ENCODE peak calls at places on chromosomes 11 and 22, in ten cellular contexts. One of them, this sample, is unnamed.

GRCh38 chr11:45461514-45461913 is 175.4 kb upstream of the SYT13 start:
- DNase-seq in K562: no peak
- DNase-seq in sigmoid colon: no peak
- DNase-seq in HCT116: no peak
- DNase-seq in GM23338: no peak
- DNase-seq in HepG2: no peak
- DNase-seq in breast epithelium: no peak
- DNase-seq in stomach: no peak
- DNase-seq in transverse colon: no peak
- DNase-seq in vagina: no peak
- DNase-seq in this sample: no peak

GRCh38 chr11:2772544-2773031 is 72.8 kb upstream of the KCNQ1OT1 start:
- DNase-seq in K562: no peak
- DNase-seq in vagina: peak; percentile 82
- DNase-seq in breast epithelium: peak; percentile 15
- DNase-seq in stomach: peak; percentile 23
- DNase-seq in HCT116: peak; percentile 31
- DNase-seq in sigmoid colon: no peak
- DNase-seq in transverse colon: peak; percentile 31
- DNase-seq in HepG2: no peak
- DNase-seq in GM23338: no peak
- DNase-seq in this sample: peak; percentile 48

GRCh38 chr22:39364646-39365405 is 15.0 kb downstream of the SYNGR1 start:
- DNase-seq in transverse colon: no peak
- DNase-seq in vagina: no peak
- DNase-seq in sigmoid colon: no peak
- DNase-seq in stomach: no peak
- DNase-seq in HCT116: no peak
- DNase-seq in HepG2: no peak
- DNase-seq in K562: no peak
- DNase-seq in breast epithelium: no peak
- DNase-seq in GM23338: no peak
- DNase-seq in this sample: no peak

GRCh38 chr11:116339306-116339705 is 433.5 kb downstream of the BUD13 start:
- DNase-seq in breast epithelium: no peak
- DNase-seq in K562: no peak
- DNase-seq in HepG2: peak; percentile 86
- DNase-seq in sigmoid colon: no peak
- DNase-seq in GM23338: no peak
- DNase-seq in transverse colon: peak; percentile 20
- DNase-seq in stomach: no peak
- DNase-seq in HCT116: no peak
- DNase-seq in vagina: no peak
- DNase-seq in this sample: no peak

GRCh38 chr22:27795053-27795452 is 6.5 kb downstream of the MN1 start:
- DNase-seq in K562: no peak
- DNase-seq in sigmoid colon: no peak
- DNase-seq in GM23338: peak; percentile 83
- DNase-seq in HepG2: no peak
- DNase-seq in transverse colon: no peak
- DNase-seq in vagina: no peak
- DNase-seq in HCT116: no peak
- DNase-seq in breast epithelium: no peak
- DNase-seq in stomach: no peak
- DNase-seq in this sample: no peak

GRCh38 chr11:64065141-64065465 is 29.4 kb downstream of the FLRT1 start:
- DNase-seq in HCT116: no peak
- DNase-seq in GM23338: no peak
- DNase-seq in vagina: no peak
- DNase-seq in sigmoid colon: no peak
- DNase-seq in HepG2: no peak
- DNase-seq in K562: no peak
- DNase-seq in transverse colon: no peak
- DNase-seq in stomach: no peak
- DNase-seq in breast epithelium: no peak
- DNase-seq in this sample: no peak

GRCh38 chr11:6778518-6778917 is 4.3 kb upstream of the OR2AG1 start:
- DNase-seq in K562: no peak
- DNase-seq in HCT116: no peak
- DNase-seq in stomach: no peak
- DNase-seq in breast epithelium: no peak
- DNase-seq in transverse colon: no peak
- DNase-seq in GM23338: no peak
- DNase-seq in vagina: no peak
- DNase-seq in HepG2: no peak
- DNase-seq in sigmoid colon: no peak
- DNase-seq in this sample: no peak

GRCh38 chr11:65558002-65558784 is at the start of gene LTBP3:
- DNase-seq in vagina: no peak
- DNase-seq in breast epithelium: peak; percentile 81
- DNase-seq in stomach: peak; percentile 87
- DNase-seq in HCT116: no peak
- DNase-seq in sigmoid colon: peak; percentile 94
- DNase-seq in K562: peak; percentile 87
- DNase-seq in HepG2: peak; percentile 68
- DNase-seq in GM23338: peak; percentile 80
- DNase-seq in transverse colon: peak; percentile 77
- DNase-seq in this sample: peak; percentile 83

GRCh38 chr11:125262194-125262824 is 97.8 kb downstream of the PKNOX2 start:
- DNase-seq in transverse colon: no peak
- DNase-seq in HCT116: no peak
- DNase-seq in sigmoid colon: no peak
- DNase-seq in vagina: no peak
- DNase-seq in breast epithelium: no peak
- DNase-seq in GM23338: no peak
- DNase-seq in HepG2: peak; percentile 28
- DNase-seq in K562: no peak
- DNase-seq in stomach: no peak
- DNase-seq in this sample: no peak

GRCh38 chr11:61784506-61784805 is 7.9 kb downstream of the TMEM258 start:
- DNase-seq in breast epithelium: no peak
- DNase-seq in HCT116: no peak
- DNase-seq in GM23338: no peak
- DNase-seq in HepG2: no peak
- DNase-seq in sigmoid colon: no peak
- DNase-seq in vagina: no peak
- DNase-seq in transverse colon: no peak
- DNase-seq in stomach: no peak
- DNase-seq in K562: no peak
- DNase-seq in this sample: no peak
- TF ChIP-seq POLR2AphosphoS5 in breast epithelium: no peak
- TF ChIP-seq POLR2AphosphoS5 in HCT116: no peak
- TF ChIP-seq POLR2AphosphoS5 in GM23338: no peak
- TF ChIP-seq POLR2AphosphoS5 in HepG2: no peak
- TF ChIP-seq POLR2AphosphoS5 in sigmoid colon: no peak
- TF ChIP-seq POLR2AphosphoS5 in vagina: no peak
- TF ChIP-seq POLR2AphosphoS5 in transverse colon: no peak
- TF ChIP-seq POLR2AphosphoS5 in stomach: no peak
- TF ChIP-seq POLR2AphosphoS5 in K562: no peak
- TF ChIP-seq POLR2AphosphoS5 in this sample: no peak

GRCh38 chr11:120512727-120513435 is 1.3 kb downstream of the GRIK4 start:
- DNase-seq in HepG2: no peak
- DNase-seq in K562: no peak
- DNase-seq in transverse colon: no peak
- DNase-seq in stomach: peak; percentile 24
- DNase-seq in vagina: no peak
- DNase-seq in sigmoid colon: no peak
- DNase-seq in GM23338: no peak
- DNase-seq in breast epithelium: no peak
- DNase-seq in HCT116: no peak
- DNase-seq in this sample: peak; percentile 73
- TF ChIP-seq CTCF in HepG2: no peak
- TF ChIP-seq CTCF in K562: no peak
- TF ChIP-seq CTCF in transverse colon: no peak
- TF ChIP-seq CTCF in stomach: no peak
- TF ChIP-seq CTCF in vagina: no peak
- TF ChIP-seq CTCF in sigmoid colon: no peak
- TF ChIP-seq CTCF in GM23338: peak; percentile 8
- TF ChIP-seq CTCF in breast epithelium: no peak
- TF ChIP-seq CTCF in HCT116: no peak
- TF ChIP-seq CTCF in this sample: no peak

GRCh38 chr22:31626427-31627150 is 35.4 kb downstream of the PISD start:
- DNase-seq in transverse colon: no peak
- DNase-seq in vagina: no peak
- DNase-seq in GM23338: no peak
- DNase-seq in breast epithelium: no peak
- DNase-seq in stomach: peak; percentile 45
- DNase-seq in HCT116: no peak
- DNase-seq in sigmoid colon: no peak
- DNase-seq in K562: peak; percentile 71
- DNase-seq in HepG2: peak; percentile 58
- DNase-seq in this sample: no peak

GRCh38 chr22:31623634-31624312 is 38.2 kb downstream of the PISD start:
- DNase-seq in HepG2: no peak
- DNase-seq in GM23338: no peak
- DNase-seq in vagina: no peak
- DNase-seq in breast epithelium: no peak
- DNase-seq in sigmoid colon: no peak
- DNase-seq in HCT116: no peak
- DNase-seq in stomach: no peak
- DNase-seq in K562: no peak
- DNase-seq in transverse colon: no peak
- DNase-seq in this sample: no peak

GRCh38 chr22:31627223-31627731 is 34.7 kb downstream of the PISD start:
- DNase-seq in GM23338: no peak
- DNase-seq in HCT116: no peak
- DNase-seq in stomach: peak; percentile 37
- DNase-seq in K562: peak; percentile 20
- DNase-seq in transverse colon: no peak
- DNase-seq in HepG2: peak; percentile 66
- DNase-seq in breast epithelium: no peak
- DNase-seq in vagina: no peak
- DNase-seq in sigmoid colon: no peak
- DNase-seq in this sample: no peak

GRCh38 chr22:31625661-31626426 is 36.2 kb downstream of the PISD start:
- DNase-seq in GM23338: peak; percentile 95
- DNase-seq in sigmoid colon: peak; percentile 88
- DNase-seq in stomach: peak; percentile 62
- DNase-seq in HCT116: no peak
- DNase-seq in breast epithelium: no peak
- DNase-seq in transverse colon: peak; percentile 33
- DNase-seq in K562: peak; percentile 61
- DNase-seq in HepG2: no peak
- DNase-seq in vagina: no peak
- DNase-seq in this sample: no peak

GRCh38 chr22:31625257-31625640 is 36.8 kb downstream of the PISD start:
- DNase-seq in transverse colon: no peak
- DNase-seq in GM23338: no peak
- DNase-seq in vagina: no peak
- DNase-seq in K562: no peak
- DNase-seq in sigmoid colon: no peak
- DNase-seq in stomach: no peak
- DNase-seq in breast epithelium: no peak
- DNase-seq in HCT116: no peak
- DNase-seq in HepG2: no peak
- DNase-seq in this sample: no peak
- H3K27ac ChIP-seq in transverse colon: peak overlapping the region; percentile 73
- H3K27ac ChIP-seq in GM23338: peak overlapping the region; percentile 78
- H3K27ac ChIP-seq in vagina: peak overlapping the region; percentile 72
- H3K27ac ChIP-seq in K562: no peak overlapping the region
- H3K27ac ChIP-seq in sigmoid colon: peak overlapping the region; percentile 82
- H3K27ac ChIP-seq in stomach: peak overlapping the region; percentile 66
- H3K27ac ChIP-seq in breast epithelium: peak overlapping the region; percentile 94
- H3K27ac ChIP-seq in HCT116: no peak overlapping the region
- H3K27ac ChIP-seq in HepG2: no peak overlapping the region
- H3K27ac ChIP-seq in this sample: no peak overlapping the region

GRCh38 chr11:61102667-61103491 is 590 bp downstream of the CD5 start:
- DNase-seq in GM23338: no peak
- DNase-seq in sigmoid colon: no peak
- DNase-seq in HCT116: no peak
- DNase-seq in vagina: no peak
- DNase-seq in stomach: no peak
- DNase-seq in K562: no peak
- DNase-seq in HepG2: no peak
- DNase-seq in breast epithelium: no peak
- DNase-seq in transverse colon: no peak
- DNase-seq in this sample: no peak
- TF ChIP-seq POLR2AphosphoS5 in GM23338: no peak
- TF ChIP-seq POLR2AphosphoS5 in sigmoid colon: no peak
- TF ChIP-seq POLR2AphosphoS5 in HCT116: no peak
- TF ChIP-seq POLR2AphosphoS5 in vagina: no peak
- TF ChIP-seq POLR2AphosphoS5 in stomach: no peak
- TF ChIP-seq POLR2AphosphoS5 in K562: no peak
- TF ChIP-seq POLR2AphosphoS5 in HepG2: no peak
- TF ChIP-seq POLR2AphosphoS5 in breast epithelium: no peak
- TF ChIP-seq POLR2AphosphoS5 in transverse colon: no peak
- TF ChIP-seq POLR2AphosphoS5 in this sample: no peak

GRCh38 chr11:60899977-60900376 is 6.4 kb downstream of the PRPF19 start:
- DNase-seq in vagina: no peak
- DNase-seq in stomach: no peak
- DNase-seq in sigmoid colon: no peak
- DNase-seq in K562: no peak
- DNase-seq in breast epithelium: no peak
- DNase-seq in HCT116: no peak
- DNase-seq in GM23338: no peak
- DNase-seq in transverse colon: no peak
- DNase-seq in HepG2: no peak
- DNase-seq in this sample: no peak
- TF ChIP-seq CTCF in vagina: no peak
- TF ChIP-seq CTCF in stomach: no peak
- TF ChIP-seq CTCF in sigmoid colon: no peak
- TF ChIP-seq CTCF in K562: no peak
- TF ChIP-seq CTCF in breast epithelium: no peak
- TF ChIP-seq CTCF in HCT116: no peak
- TF ChIP-seq CTCF in GM23338: no peak
- TF ChIP-seq CTCF in transverse colon: no peak
- TF ChIP-seq CTCF in HepG2: no peak
- TF ChIP-seq CTCF in this sample: no peak